ENCODE peak calls at places on chromosomes 12 and 14, in ten cellular contexts. G is T-helper 2 cell; J is HEK293T; I is MV-4-11; A is mesenchymal stem cell; C is stimulated activated CD8-positive, alpha-beta memory T cell treated with anti-CD3 and anti-CD28 coated beads, Interleukin-15, amount 100 ng/mL, for 24 hours; R is pulmonary artery endothelial cell; S is GM23248; T is pancreas; Y is GM10248. D is an unnamed sample.

GRCh38 chr14:67623114-67623513 is 3.4 kb downstream of the ARG2 start:
- DNase-seq in G (no peak), J (no peak), I (no peak), A (no peak), C (no peak), R (peak), S (peak), T (no peak), Y (no peak), D (no peak)

GRCh38 chr14:101495827-101496778 is 65.2 kb upstream of the DIO3 start:
- DNase-seq in G (no peak), J (no peak), I (no peak), A (no peak), C (no peak), R (no peak), S (no peak), T (peak), Y (no peak), D (no peak)

GRCh38 chr12:80776706-80777105 is 60.0 kb downstream of the MYF5 start:
- DNase-seq in G (no peak), J (no peak), I (peak), A (no peak), C (no peak), R (no peak), S (no peak), T (no peak), Y (no peak), D (no peak)

GRCh38 chr14:104536942-104537612 is 42.5 kb upstream of the C14orf180 start:
- DNase-seq in G (no peak), J (no peak), I (no peak), A (peak), C (no peak), R (no peak), S (peak), T (peak), Y (no peak), D (no peak)

GRCh38 chr14:70013269-70013873 is 134.2 kb downstream of the SMOC1 start:
- DNase-seq in G (peak), J (peak), I (no peak), A (no peak), C (peak), R (no peak), S (peak), T (peak), Y (peak), D (no peak)

GRCh38 chr12:41286426-41286825 is 98.3 kb downstream of the PDZRN4 start:
- DNase-seq in G (no peak), J (no peak), I (peak), A (peak), C (no peak), R (no peak), S (no peak), T (no peak), Y (no peak), D (no peak)

GRCh38 chr12:48160807-48161206 is 3.5 kb upstream of the ASB8 start:
- DNase-seq in G (no peak), J (no peak), I (peak), A (no peak), C (no peak), R (peak), S (peak), T (no peak), Y (no peak), D (no peak)

GRCh38 chr14:36096090-36096489 is 80.4 kb downstream of the PTCSC3 start:
- DNase-seq in G (no peak), J (no peak), I (no peak), A (no peak), C (no peak), R (no peak), S (peak), T (no peak), Y (no peak), D (no peak)

GRCh38 chr12:51695241-51696010 is 104.4 kb downstream of the SCN8A start:
- DNase-seq in G (no peak), J (no peak), I (no peak), A (no peak), C (no peak), R (no peak), S (peak), T (no peak), Y (no peak), D (no peak)

GRCh38 chr12:119758695-119759094 is 90.8 kb downstream of the PRKAB1 start:
- DNase-seq in G (no peak), J (no peak), I (no peak), A (no peak), C (no peak), R (no peak), S (no peak), T (no peak), Y (no peak), D (no peak)

GRCh38 chr14:61566537-61567225 is 128.6 kb upstream of the HIF1A start:
- DNase-seq in G (no peak), J (no peak), I (no peak), A (peak), C (no peak), R (no peak), S (peak), T (no peak), Y (no peak), D (no peak)

GRCh38 chr14:71521736-71522135 is 410.5 kb upstream of the RGS6 start:
- DNase-seq in G (no peak), J (no peak), I (no peak), A (no peak), C (no peak), R (no peak), S (no peak), T (no peak), Y (no peak), D (no peak)

GRCh38 chr14:100540141-100540925 is 46.9 kb downstream of the BEGAIN start:
- DNase-seq in G (no peak), J (peak), I (peak), A (peak), C (no peak), R (no peak), S (no peak), T (peak), Y (no peak), D (no peak)

GRCh38 chr12:68420225-68421008 is 88.3 kb upstream of the MDM1 start:
- DNase-seq in G (no peak), J (no peak), I (no peak), A (peak), C (no peak), R (no peak), S (peak), T (no peak), Y (no peak), D (no peak)

GRCh38 chr12:53160000-53160399 is 20.5 kb upstream of the ZNF740 start:
- DNase-seq in G (no peak), J (no peak), I (no peak), A (no peak), C (no peak), R (no peak), S (no peak), T (no peak), Y (no peak), D (no peak)

GRCh38 chr14:67710209-67710608 is 8.5 kb downstream of the RDH12 start:
- DNase-seq in G (peak), J (no peak), I (no peak), A (no peak), C (no peak), R (no peak), S (no peak), T (no peak), Y (no peak), D (no peak)

GRCh38 chr12:111635524-111635923 is 36.4 kb upstream of the ATXN2 start:
- DNase-seq in G (peak), J (no peak), I (peak), A (no peak), C (no peak), R (no peak), S (peak), T (no peak), Y (no peak), D (no peak)

GRCh38 chr12:89129471-89129870 is 222.8 kb downstream of the DUSP6 start:
- DNase-seq in G (peak), J (no peak), I (no peak), A (no peak), C (no peak), R (no peak), S (no peak), T (no peak), Y (no peak), D (no peak)

GRCh38 chr14:69460093-69460701 is 24.3 kb upstream of the PLEKHD1 start:
- DNase-seq in G (peak), J (peak), I (peak), A (peak), C (no peak), R (peak), S (peak), T (no peak), Y (peak), D (peak)

GRCh38 chr14:105061428-105062047 is 3.7 kb downstream of the GPR132 start:
- DNase-seq in G (peak), J (no peak), I (peak), A (no peak), C (no peak), R (no peak), S (no peak), T (peak), Y (peak), D (peak)

GRCh38 chr14:21191809-21192446 is 36.1 kb upstream of the OR5AU1 start:
- DNase-seq in G (peak), J (peak), I (peak), A (peak), C (no peak), R (no peak), S (peak), T (peak), Y (peak), D (peak)

GRCh38 chr12:123102781-123103503 is 47.9 kb downstream of the PITPNM2 start:
- DNase-seq in G (no peak), J (no peak), I (no peak), A (no peak), C (no peak), R (no peak), S (no peak), T (no peak), Y (no peak), D (no peak)

GRCh38 chr14:64502476-64503183 is 1.0 kb downstream of the ZBTB25 start:
- DNase-seq in G (peak), J (no peak), I (no peak), A (no peak), C (no peak), R (no peak), S (no peak), T (no peak), Y (no peak), D (peak)

GRCh38 chr12:49105504-49106120 is 5.0 kb downstream of the LMBR1L start:
- DNase-seq in G (no peak), J (no peak), I (peak), A (no peak), C (no peak), R (no peak), S (peak), T (no peak), Y (no peak), D (no peak)

GRCh38 chr12:52847335-52848102 is 1.3 kb downstream of the KRT78 start:
- DNase-seq in G (no peak), J (no peak), I (no peak), A (no peak), C (no peak), R (no peak), S (peak), T (no peak), Y (no peak), D (no peak)

GRCh38 chr14:99043756-99044155 is 228.2 kb downstream of the BCL11B start:
- DNase-seq in G (no peak), J (no peak), I (no peak), A (no peak), C (no peak), R (no peak), S (no peak), T (no peak), Y (no peak), D (no peak)

GRCh38 chr14:22008098-22008412 is 334.4 kb upstream of the OR4E1 start:
- DNase-seq in G (no peak), J (no peak), I (no peak), A (no peak), C (no peak), R (no peak), S (no peak), T (no peak), Y (no peak), D (peak)

GRCh38 chr12:75554556-75554880 is 43.1 kb upstream of the KRR1 start:
- DNase-seq in G (no peak), J (no peak), I (no peak), A (peak), C (no peak), R (no peak), S (no peak), T (no peak), Y (no peak), D (no peak)

GRCh38 chr12:76558684-76559276 is 791 bp downstream of the OSBPL8 start:
- DNase-seq in G (peak), J (peak), I (peak), A (peak), C (peak), R (no peak), S (peak), T (peak), Y (peak), D (peak)

GRCh38 chr12:130014485-130014807 is 110.6 kb upstream of the TMEM132D start:
- DNase-seq in G (peak), J (no peak), I (no peak), A (no peak), C (no peak), R (no peak), S (peak), T (no peak), Y (no peak), D (no peak)

GRCh38 chr12:107079172-107080011 is 14.0 kb downstream of the CRY1 start:
- DNase-seq in G (peak), J (peak), I (peak), A (peak), C (no peak), R (no peak), S (peak), T (no peak), Y (no peak), D (peak)

GRCh38 chr12:89574736-89575208 is 48.9 kb upstream of the POC1B start:
- DNase-seq in G (no peak), J (no peak), I (peak), A (peak), C (no peak), R (peak), S (peak), T (no peak), Y (no peak), D (no peak)

GRCh38 chr12:47507221-47507620 is 198.6 kb downstream of the RPAP3 start:
- DNase-seq in G (no peak), J (no peak), I (no peak), A (no peak), C (no peak), R (no peak), S (peak), T (no peak), Y (no peak), D (no peak)

GRCh38 chr14:99073401-99073800 is 198.6 kb downstream of the BCL11B start:
- DNase-seq in G (no peak), J (no peak), I (no peak), A (no peak), C (no peak), R (no peak), S (no peak), T (no peak), Y (no peak), D (no peak)

GRCh38 chr14:105141486-105142281 is 26.9 kb downstream of the JAG2 start:
- DNase-seq in G (no peak), J (no peak), I (no peak), A (no peak), C (no peak), R (no peak), S (no peak), T (peak), Y (no peak), D (no peak)

GRCh38 chr12:92038476-92038875 is 107.2 kb downstream of the BTG1 start:
- DNase-seq in G (no peak), J (no peak), I (no peak), A (no peak), C (no peak), R (no peak), S (no peak), T (no peak), Y (no peak), D (no peak)